ENCODE peak calls at places on chromosomes 2 and 18, in eight cellular contexts. R, U, V, K, F, O, I and B are unnamed samples.

GRCh38 chr2:235325126-235325525 is 168.7 kb upstream of the AGAP1 start:
- DNase-seq in R (no peak), U (no peak), V (no peak), K (no peak), F (no peak), O (no peak), I (no peak), B (no peak)

GRCh38 chr2:144629937-144630336 is 110.0 kb upstream of the ZEB2 start:
- DNase-seq in R (no peak), U (no peak), V (no peak), K (no peak), F (no peak), O (no peak), I (no peak), B (no peak)

GRCh38 chr2:107785756-107786155 is 40.9 kb upstream of the RGPD4 start:
- DNase-seq in R (no peak), U (no peak), V (no peak), K (no peak), F (no peak), O (no peak), I (no peak), B (no peak)

GRCh38 chr2:160207804-160208661 is 8.0 kb upstream of the ITGB6 start:
- DNase-seq in R (peak; percentile 46), U (peak; percentile 87), V (no peak), K (peak; percentile 82), F (peak; percentile 67), O (peak; percentile 93), I (peak; percentile 70), B (no peak)

GRCh38 chr2:220043993-220044335 is 416.5 kb downstream of the SLC4A3 start:
- DNase-seq in R (no peak), U (no peak), V (no peak), K (no peak), F (no peak), O (no peak), I (no peak), B (no peak)

GRCh38 chr2:43039376-43040080 is 186.9 kb downstream of the ZFP36L2 start:
- DNase-seq in R (no peak), U (no peak), V (no peak), K (no peak), F (peak; percentile 34), O (no peak), I (no peak), B (no peak)

GRCh38 chr2:66772618-66773017 is 337.7 kb downstream of the MEIS1 start:
- DNase-seq in R (no peak), U (no peak), V (no peak), K (no peak), F (no peak), O (no peak), I (no peak), B (no peak)

GRCh38 chr2:1769703-1770422 is 25.5 kb upstream of the PXDN start:
- DNase-seq in R (peak; percentile 37), U (no peak), V (no peak), K (peak; percentile 78), F (peak; percentile 64), O (peak; percentile 51), I (peak; percentile 65), B (no peak)

GRCh38 chr2:31235504-31235902 is 1.6 kb downstream of the EHD3 start:
- DNase-seq in R (no peak), U (no peak), V (peak; percentile 67), K (no peak), F (no peak), O (peak; percentile 21), I (no peak), B (no peak)

GRCh38 chr2:101265893-101266499 is 13.3 kb downstream of the CNOT11 start:
- DNase-seq in R (peak; percentile 29), U (peak; percentile 62), V (no peak), K (no peak), F (no peak), O (no peak), I (no peak), B (no peak)

GRCh38 chr2:75640621-75641121 is 5.9 kb upstream of the MRPL19 start:
- DNase-seq in R (peak; percentile 61), U (peak; percentile 72), V (no peak), K (peak; percentile 58), F (peak; percentile 68), O (peak; percentile 83), I (peak; percentile 56), B (no peak)

GRCh38 chr18:75031717-75032317 is 177.1 kb downstream of the PTGR3 start:
- DNase-seq in R (no peak), U (no peak), V (no peak), K (no peak), F (no peak), O (no peak), I (no peak), B (no peak)

GRCh38 chr18:75036941-75037516 is 171.9 kb downstream of the PTGR3 start:
- DNase-seq in R (no peak), U (no peak), V (no peak), K (no peak), F (no peak), O (no peak), I (peak; percentile 18), B (no peak)

GRCh38 chr18:75033516-75033915 is 175.4 kb downstream of the PTGR3 start:
- DNase-seq in R (no peak), U (no peak), V (no peak), K (no peak), F (no peak), O (no peak), I (no peak), B (no peak)

GRCh38 chr18:75035944-75036343 is 173.0 kb downstream of the PTGR3 start:
- DNase-seq in R (no peak), U (no peak), V (no peak), K (no peak), F (no peak), O (no peak), I (no peak), B (no peak)

GRCh38 chr18:75034937-75035336 is 174.0 kb downstream of the PTGR3 start:
- DNase-seq in R (no peak), U (no peak), V (no peak), K (no peak), F (no peak), O (no peak), I (no peak), B (no peak)
- TF ChIP-seq CTCF in R (no peak), U (no peak), V (no peak), K (no peak), F (no peak), O (no peak), I (no peak), B (no peak)

GRCh38 chr2:54904836-54905235 is 145.4 kb downstream of the RTN4 start:
- DNase-seq in R (no peak), U (peak; percentile 49), V (no peak), K (no peak), F (no peak), O (no peak), I (peak; percentile 15), B (no peak)
- TF ChIP-seq POLR2A in R (no peak), U (no peak), V (no peak), K (no peak), F (no peak), O (no peak), I (no peak), B (no peak)

DNA sequence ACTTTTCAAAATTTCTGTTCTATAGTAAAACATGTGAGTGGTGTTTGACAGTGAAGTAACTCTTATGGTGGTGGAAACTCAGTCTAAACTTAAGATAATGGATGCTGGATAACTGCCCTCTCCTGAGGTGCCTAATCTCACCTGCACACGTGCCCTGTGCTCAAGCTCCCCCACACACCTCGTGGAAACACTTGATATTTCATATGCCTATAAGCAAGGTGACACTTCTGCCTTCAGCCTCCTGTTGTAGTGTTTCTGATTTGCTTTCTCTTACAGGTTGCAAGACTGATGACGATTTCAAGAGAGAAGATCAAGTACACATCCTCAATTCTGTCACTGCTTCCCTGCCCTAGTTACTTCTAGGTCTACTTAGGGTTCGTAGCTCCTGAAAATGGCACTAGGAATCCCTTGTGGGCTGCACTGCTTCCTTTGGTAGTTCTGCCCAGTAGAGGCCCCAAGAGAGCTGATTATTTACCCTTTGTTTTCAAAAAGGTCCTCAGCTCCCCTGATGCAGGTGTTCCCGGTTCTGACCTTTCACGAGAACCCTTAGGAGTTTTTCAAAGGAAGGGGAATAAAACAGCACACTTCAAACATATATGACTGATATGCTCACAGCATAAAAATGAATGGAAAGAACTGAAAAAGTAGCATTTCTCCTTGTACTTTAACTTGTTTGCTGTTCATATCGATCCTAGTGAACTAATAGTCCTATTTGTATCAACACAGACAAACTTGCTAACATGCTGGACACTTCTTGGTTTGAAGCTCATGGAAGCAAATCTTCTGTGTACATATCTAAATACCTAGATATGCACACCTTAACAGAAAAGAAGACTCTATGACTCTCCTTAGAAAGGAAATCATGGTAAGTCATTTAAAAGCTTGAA is 6.7 kb downstream of the CAVIN2 start:
- DNase-seq in R (no peak), U (no peak), V (no peak), K (no peak), F (no peak), O (peak; percentile 48), I (no peak), B (no peak)
- TF ChIP-seq CTCF in R (no peak), U (no peak), V (no peak), K (no peak), F (no peak), O (peak; percentile 10), I (peak; percentile 52), B (no peak)

DNA sequence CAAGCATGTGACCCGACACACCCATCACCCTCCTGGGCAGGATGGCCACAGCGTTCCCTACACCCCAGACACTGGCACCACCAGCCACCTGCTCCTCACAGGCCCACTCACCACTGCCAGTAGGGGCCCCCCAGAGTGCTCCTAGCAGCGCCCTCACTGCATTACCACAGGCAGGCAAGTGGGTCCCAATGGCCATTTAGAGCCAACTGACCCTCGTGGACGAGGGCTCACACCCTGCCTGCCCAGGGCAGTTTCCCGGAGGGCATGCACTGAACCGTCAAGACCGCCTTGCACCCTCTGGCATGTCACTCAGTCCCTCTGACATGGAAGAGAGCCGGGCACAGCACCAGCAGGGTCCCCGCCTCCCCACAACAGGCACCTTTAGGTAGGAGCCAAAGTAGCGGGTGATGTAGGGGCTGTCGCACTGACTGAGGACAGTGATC is 7.3 kb downstream of the STK25 start:
- DNase-seq in R (no peak), U (no peak), V (no peak), K (no peak), F (no peak), O (no peak), I (no peak), B (no peak)
- TF ChIP-seq POLR2A in R (no peak), U (no peak), V (no peak), K (no peak), F (no peak), O (no peak), I (no peak), B (no peak)

DNA sequence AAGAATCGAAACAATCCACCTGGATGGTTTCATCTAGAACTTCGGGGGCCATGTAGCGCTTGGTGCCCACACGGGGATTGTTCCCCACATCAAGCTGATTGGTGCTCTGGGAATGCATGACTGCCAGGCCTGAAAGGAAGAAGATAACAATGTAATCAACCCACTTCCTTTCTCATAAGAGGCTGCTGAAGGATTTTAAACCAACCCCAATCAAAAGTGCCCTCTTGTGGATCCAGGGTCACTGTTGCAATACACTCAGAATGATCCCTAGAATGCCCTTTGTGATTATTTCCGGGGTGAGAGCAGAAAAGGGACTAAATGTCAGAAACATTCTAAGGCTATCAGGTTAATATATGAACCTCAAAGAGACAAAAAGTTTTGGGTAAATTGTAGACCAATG is 115.2 kb downstream of the ACVR1 start:
- DNase-seq in R (no peak), U (no peak), V (no peak), K (no peak), F (no peak), O (no peak), I (no peak), B (no peak)
- TF ChIP-seq CTCF in R (no peak), U (no peak), V (no peak), K (no peak), F (no peak), O (no peak), I (no peak), B (no peak)

GRCh38 chr2:120481446-120482194 is 135.7 kb downstream of the INHBB start:
- DNase-seq in R (no peak), U (no peak), V (no peak), K (peak; percentile 46), F (no peak), O (no peak), I (peak; percentile 59), B (no peak)
- TF ChIP-seq POLR2A in R (no peak), U (no peak), V (no peak), K (no peak), F (no peak), O (no peak), I (no peak), B (no peak)